ENCODE peak calls at places on chromosomes 7 and 10, in nine cellular contexts. G, K, V, S, L, A, O, W and C are unnamed samples.

GRCh38 chr7:90749774-90750173 is 153.7 kb downstream of the CDK14 start:
- DNase-seq in G (peak), A (no peak), V (peak), L (peak), W (peak), K (no peak), O (peak), S (no peak), C (peak)

GRCh38 chr7:122430710-122431109 is 126.2 kb upstream of the FEZF1 start:
- DNase-seq in K (peak), A (no peak), S (no peak), O (no peak), V (no peak), L (no peak), W (no peak), G (no peak), C (no peak)

GRCh38 chr7:121334875-121335648 is 6.3 kb downstream of the WNT16 start:
- DNase-seq in S (no peak), A (no peak), O (no peak), L (no peak), K (peak), V (peak), W (no peak), G (no peak), C (no peak)

GRCh38 chr10:10520391-10521385 is 497.0 kb upstream of the CELF2 start:
- DNase-seq in W (no peak), G (no peak), A (no peak), O (peak), V (peak), S (no peak), K (no peak), L (no peak), C (peak)

GRCh38 chr10:73965890-73966768 is 31.8 kb upstream of the VCL start:
- DNase-seq in A (peak), L (peak), K (peak), S (peak), O (no peak), V (peak), G (peak), W (peak), C (no peak)

GRCh38 chr10:30456262-30456661 is 22.3 kb downstream of the MAP3K8 start:
- DNase-seq in V (no peak), G (no peak), O (peak), W (no peak), A (no peak), L (no peak), K (no peak), S (no peak), C (peak)

GRCh38 chr7:95180-95862 is 97.0 kb upstream of the FAM20C start:
- DNase-seq in W (no peak), G (no peak), L (no peak), A (no peak), V (peak), O (no peak), K (peak), S (no peak), C (no peak)

GRCh38 chr10:59708816-59709471 is 706 bp downstream of the SLC16A9 start:
- DNase-seq in K (peak), L (peak), A (peak), V (no peak), O (no peak), S (peak), G (no peak), W (peak), C (peak)

GRCh38 chr7:138477581-138477980 is 17.5 kb downstream of the TRIM24 start:
- DNase-seq in V (no peak), G (no peak), S (no peak), W (no peak), A (no peak), L (no peak), O (no peak), K (peak), C (no peak)

GRCh38 chr10:49738616-49739360 is 23.3 kb downstream of the OGDHL start:
- DNase-seq in S (no peak), W (no peak), O (no peak), A (no peak), K (no peak), G (no peak), L (no peak), V (no peak), C (no peak)

GRCh38 chr7:158358926-158359645 is 228.5 kb downstream of the PTPRN2 start:
- DNase-seq in L (no peak), W (no peak), O (no peak), G (no peak), A (no peak), V (no peak), K (no peak), S (no peak), C (no peak)

GRCh38 chr7:50610521-50611277 is 45.5 kb upstream of the DDC start:
- DNase-seq in K (peak), G (no peak), V (peak), L (no peak), A (no peak), S (no peak), W (no peak), O (no peak), C (no peak)

GRCh38 chr7:104161244-104161643 is 46.6 kb downstream of the ORC5 start:
- DNase-seq in L (no peak), G (no peak), V (no peak), S (no peak), O (no peak), W (no peak), K (no peak), A (no peak), C (no peak)

GRCh38 chr7:84811427-84811826 is 375.4 kb downstream of the SEMA3D start:
- DNase-seq in W (no peak), S (no peak), A (peak), G (no peak), K (no peak), L (no peak), O (no peak), V (no peak), C (no peak)

GRCh38 chr10:63116452-63117072 is 16.6 kb upstream of the NRBF2 start:
- DNase-seq in W (no peak), G (no peak), S (no peak), K (no peak), A (no peak), O (no peak), V (no peak), L (no peak), C (no peak)

GRCh38 chr10:87867453-87867852 is 4.0 kb downstream of the PTEN start:
- DNase-seq in S (no peak), O (no peak), K (no peak), L (no peak), W (no peak), V (no peak), A (no peak), G (no peak), C (no peak)

GRCh38 chr10:96971324-96971723 is 139.2 kb downstream of the LCOR start:
- DNase-seq in K (no peak), A (no peak), V (no peak), G (peak), S (no peak), L (no peak), W (no peak), O (no peak), C (no peak)

GRCh38 chr10:103254538-103255325 is 9.0 kb downstream of the RPEL1 start:
- DNase-seq in O (no peak), W (no peak), A (no peak), S (peak), G (no peak), V (peak), L (no peak), K (peak), C (no peak)

GRCh38 chr7:148709019-148709418 is 10.3 kb downstream of the CUL1 start:
- DNase-seq in A (no peak), S (no peak), L (no peak), W (no peak), G (no peak), V (no peak), O (no peak), K (no peak), C (no peak)

GRCh38 chr7:28176174-28176573 is 4.4 kb downstream of the JAZF1 start:
- DNase-seq in A (no peak), W (no peak), K (no peak), G (no peak), V (peak), S (no peak), O (no peak), L (peak), C (no peak)
- H3K4me3 ChIP-seq in A (no peak), W (no peak), K (no peak), G (no peak), V (no peak), S (no peak), O (no peak), L (no peak), C (no peak)

DNA sequence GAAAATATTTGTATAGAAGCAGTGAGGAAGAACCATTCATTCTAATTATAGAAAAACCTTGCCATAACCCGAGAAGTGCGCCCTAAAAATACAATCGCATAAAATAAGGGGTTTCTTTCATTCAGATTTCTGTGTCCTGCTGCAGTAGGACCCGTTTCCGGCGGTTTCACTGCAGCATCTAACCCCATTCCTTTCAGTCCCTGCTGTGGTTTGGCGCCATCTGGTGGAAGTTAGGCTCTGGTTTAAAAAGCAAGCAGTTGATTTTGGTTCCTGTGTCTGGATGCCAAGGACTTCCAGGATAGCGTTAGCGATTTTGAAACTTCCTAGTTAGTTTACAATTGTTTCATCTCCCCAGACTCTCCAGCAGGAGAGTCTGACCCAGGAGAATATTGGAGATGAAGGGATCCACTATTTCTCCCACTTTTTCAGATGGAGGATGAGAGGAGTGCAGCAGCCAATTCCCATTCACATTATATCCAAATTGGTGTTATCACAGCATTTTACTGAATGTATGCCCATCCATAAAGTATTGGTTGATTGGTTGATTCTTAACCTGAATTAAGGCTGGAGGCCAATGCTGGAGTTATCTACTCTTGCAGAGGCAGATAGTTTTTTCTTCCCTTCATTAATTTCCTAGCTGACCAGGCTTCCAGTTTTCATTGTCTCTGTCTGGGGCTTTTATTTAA is 128.8 kb upstream of the CACNA2D1 start:
- DNase-seq in K (peak), G (peak), S (peak), V (peak), W (peak), A (peak), L (peak), O (peak), C (peak)
- H3K4me2 ChIP-seq in K (peak), G (no peak), S (peak), V (peak), W (peak), A (no peak), L (peak), O (no peak), C (peak)

GRCh38 chr7:1458676-1459511 is at the start of gene MICALL2:
- DNase-seq in S (peak), O (no peak), A (no peak), V (peak), L (peak), K (peak), G (peak), W (peak), C (no peak)

GRCh38 chr7:1460757-1461639 is 1.7 kb upstream of the MICALL2 start:
- DNase-seq in A (no peak), O (no peak), W (peak), G (peak), L (peak), S (peak), K (peak), V (peak), C (no peak)

GRCh38 chr7:1457949-1458675 is 1.2 kb downstream of the MICALL2 start:
- DNase-seq in L (peak), O (no peak), G (peak), W (no peak), K (no peak), S (no peak), V (no peak), A (no peak), C (no peak)

GRCh38 chr7:1459930-1460756 is 873 bp upstream of the MICALL2 start:
- DNase-seq in G (no peak), S (no peak), L (peak), W (peak), V (no peak), O (no peak), A (no peak), K (no peak), C (peak)

GRCh38 chr7:1459512-1459892 is 232 bp upstream of the MICALL2 start:
- DNase-seq in L (peak), O (peak), K (peak), W (peak), A (peak), S (peak), G (peak), V (peak), C (peak)
- H3K4me3 ChIP-seq in L (no peak), O (no peak), K (peak), W (no peak), A (peak), S (peak), G (peak), V (peak), C (peak)

DNA sequence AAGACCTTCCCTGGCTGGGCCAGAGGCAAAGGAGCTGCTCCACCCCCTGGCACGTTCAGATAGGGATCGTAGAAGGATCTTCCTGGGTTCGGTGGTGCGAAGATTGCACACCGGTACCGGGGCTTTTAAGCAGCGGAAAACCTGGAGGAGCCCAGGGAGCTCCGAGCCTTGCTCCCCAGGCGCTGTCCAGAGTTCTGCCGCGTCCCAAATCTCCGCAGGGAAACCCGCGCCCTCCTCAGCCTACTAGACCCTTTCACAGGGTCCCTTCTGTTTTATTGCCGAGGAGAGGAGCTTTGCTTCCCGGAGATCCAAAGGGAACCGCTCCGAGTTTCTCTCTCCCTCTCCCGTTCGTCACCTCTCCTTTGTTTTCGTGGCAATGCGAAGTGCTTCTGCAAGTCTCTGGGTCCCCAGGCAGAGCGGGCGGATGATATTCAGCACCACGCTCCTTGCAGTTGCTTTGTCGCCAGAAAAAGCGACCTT is 519 bp downstream of the TMEM196 start:
- DNase-seq in G (no peak), L (peak), V (peak), W (peak), S (peak), O (no peak), K (peak), A (peak), C (no peak)
- H3K4me2 ChIP-seq in G (no peak), L (peak), V (no peak), W (peak), S (peak), O (no peak), K (peak), A (peak), C (peak)

GRCh38 chr7:132030883-132031282 is 474.5 kb upstream of the PODXL start:
- DNase-seq in V (no peak), G (no peak), W (peak), A (no peak), S (no peak), K (no peak), O (no peak), L (no peak), C (no peak)
- H3K4me3 ChIP-seq in V (no peak), G (no peak), W (no peak), A (no peak), S (no peak), K (no peak), O (no peak), L (no peak), C (no peak)

GRCh38 chr10:114911052-114911697 is 26.8 kb upstream of the TRUB1 start:
- DNase-seq in K (no peak), O (no peak), W (no peak), A (no peak), V (no peak), G (no peak), S (no peak), L (no peak), C (no peak)
- H3K4me2 ChIP-seq in K (no peak), O (no peak), W (no peak), A (no peak), V (no peak), G (no peak), S (no peak), L (no peak), C (no peak)

DNA sequence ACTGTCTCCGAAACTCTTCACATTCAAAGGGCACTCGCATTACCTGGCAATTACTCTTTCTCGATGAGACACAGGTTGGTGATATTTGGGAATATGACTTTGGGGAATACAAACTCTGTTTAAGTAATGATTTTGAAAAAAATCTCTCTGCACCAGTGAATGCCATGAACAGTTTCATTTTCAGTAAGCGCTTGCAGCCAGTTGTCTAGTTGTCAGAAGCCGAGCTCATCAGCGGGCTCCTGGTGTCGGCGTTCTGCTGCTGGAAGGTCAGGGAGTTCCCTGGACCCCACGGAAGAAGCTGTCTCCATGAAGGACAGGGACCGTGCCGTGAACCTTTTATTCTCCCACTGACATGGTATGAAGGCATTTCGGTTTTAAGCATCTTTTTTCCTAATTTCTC is 57.7 kb downstream of the PTPRE start:
- DNase-seq in L (no peak), W (no peak), K (no peak), S (no peak), O (no peak), A (no peak), G (no peak), V (no peak), C (peak)
- H3K4me3 ChIP-seq in L (no peak), W (no peak), K (no peak), S (no peak), O (no peak), A (no peak), G (no peak), V (no peak), C (no peak)

DNA sequence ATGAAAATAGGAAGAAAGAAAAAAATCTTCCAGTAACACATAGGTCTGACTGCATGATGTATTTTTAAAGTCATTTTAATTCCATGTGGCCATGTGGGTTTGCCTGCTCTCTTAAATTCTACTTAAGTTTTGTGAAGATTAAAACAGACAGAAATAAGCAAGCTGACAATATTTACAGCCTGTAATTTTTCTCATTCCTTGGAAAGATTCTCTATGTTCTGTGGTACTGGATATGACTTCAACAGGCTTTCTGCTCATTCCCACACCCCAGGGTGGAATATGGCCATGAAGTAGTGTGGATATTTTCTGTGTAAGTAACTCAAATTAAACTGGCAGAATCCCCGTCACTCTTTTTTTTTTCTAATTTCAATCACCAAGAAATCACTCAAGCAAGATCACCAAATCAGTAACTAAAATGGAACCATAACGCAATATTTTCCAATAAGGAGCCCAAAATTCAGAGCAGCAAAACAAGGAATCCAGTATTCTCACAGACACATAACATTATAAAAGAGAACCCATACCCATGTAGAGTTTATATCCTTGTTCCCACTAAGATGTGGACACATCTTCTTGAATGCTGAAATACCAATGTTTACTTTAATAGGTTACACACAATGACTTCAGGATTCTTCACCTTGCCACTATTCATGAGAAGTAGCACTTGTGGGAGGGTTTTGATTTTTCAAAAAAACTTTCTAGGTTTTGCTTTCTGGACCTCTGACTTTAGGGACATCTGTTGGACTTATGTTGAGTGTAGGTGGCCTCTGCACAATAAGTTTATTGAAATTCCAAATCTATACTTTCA is 5.7 kb downstream of the HOXA5 start:
- DNase-seq in G (no peak), O (no peak), L (peak), A (no peak), V (peak), S (no peak), K (no peak), W (no peak), C (no peak)
- H3K4me2 ChIP-seq in G (no peak), O (no peak), L (peak), A (no peak), V (peak), S (peak), K (peak), W (no peak), C (no peak)

GRCh38 chr10:32142646-32143045 is 86.4 kb upstream of the KIF5B start:
- DNase-seq in O (no peak), S (no peak), L (peak), V (peak), W (no peak), K (peak), A (no peak), G (no peak), C (no peak)
- H3K4me3 ChIP-seq in O (no peak), S (no peak), L (no peak), V (no peak), W (no peak), K (no peak), A (no peak), G (no peak), C (no peak)